ENCODE peak calls at places on chromosomes 13 and 19, in four cellular contexts. One of them, this sample, is unnamed.
A peak's percentile ranks its signal among the peaks of the same experiment; 100 is the strongest.

GRCh38 chr13:113458218-113459065 is 5.2 kb upstream of the ADPRHL1 start:
- DNase-seq in tibial nerve: no peak
- DNase-seq in heart right ventricle: peak; percentile 43
- DNase-seq in cardiac muscle cell: peak; percentile 18
- DNase-seq in this sample: no peak

GRCh38 chr19:45677351-45678230 is 9.6 kb downstream of the GIPR start:
- DNase-seq in tibial nerve: peak; percentile 36
- DNase-seq in heart right ventricle: peak; percentile 54
- DNase-seq in cardiac muscle cell: peak; percentile 93
- DNase-seq in this sample: no peak

GRCh38 chr13:101624210-101624922 is 171.9 kb downstream of the ITGBL1 start:
- DNase-seq in tibial nerve: no peak
- DNase-seq in heart right ventricle: peak; percentile 7
- DNase-seq in cardiac muscle cell: no peak
- DNase-seq in this sample: no peak

GRCh38 chr13:74221752-74222151 is 87.5 kb upstream of the KLF12 start:
- DNase-seq in tibial nerve: no peak
- DNase-seq in heart right ventricle: no peak
- DNase-seq in cardiac muscle cell: no peak
- DNase-seq in this sample: no peak

GRCh38 chr13:75656590-75656989 is 20.5 kb downstream of the LMO7 start:
- DNase-seq in tibial nerve: no peak
- DNase-seq in heart right ventricle: no peak
- DNase-seq in cardiac muscle cell: peak; percentile 31
- DNase-seq in this sample: no peak

GRCh38 chr13:60165391-60166099 is 1.8 kb upstream of the DIAPH3 start:
- DNase-seq in tibial nerve: no peak
- DNase-seq in heart right ventricle: no peak
- DNase-seq in cardiac muscle cell: peak; percentile 85
- DNase-seq in this sample: no peak

GRCh38 chr19:45578861-45579260 is 5.7 kb downstream of the OPA3 start:
- DNase-seq in tibial nerve: no peak
- DNase-seq in heart right ventricle: no peak
- DNase-seq in cardiac muscle cell: no peak
- DNase-seq in this sample: no peak

GRCh38 chr13:76741624-76742023 is 144.6 kb downstream of the KCTD12 start:
- DNase-seq in tibial nerve: no peak
- DNase-seq in heart right ventricle: no peak
- DNase-seq in cardiac muscle cell: no peak
- DNase-seq in this sample: no peak

GRCh38 chr19:1969176-1970002 is 28.4 kb downstream of the CSNK1G2 start:
- DNase-seq in tibial nerve: no peak
- DNase-seq in heart right ventricle: no peak
- DNase-seq in cardiac muscle cell: no peak
- DNase-seq in this sample: no peak

GRCh38 chr19:29324717-29325116 is 111.8 kb upstream of the UQCRFS1 start:
- DNase-seq in tibial nerve: no peak
- DNase-seq in heart right ventricle: no peak
- DNase-seq in cardiac muscle cell: no peak
- DNase-seq in this sample: no peak

GRCh38 chr19:14369399-14370168 is 11.7 kb upstream of the ADGRE5 start:
- DNase-seq in tibial nerve: no peak
- DNase-seq in heart right ventricle: peak; percentile 50
- DNase-seq in cardiac muscle cell: peak; percentile 63
- DNase-seq in this sample: peak; percentile 90
- H3K4me3 ChIP-seq in tibial nerve: peak overlapping the region; percentile 4
- H3K4me3 ChIP-seq in heart right ventricle: peak overlapping the region; percentile 36
- H3K4me3 ChIP-seq in cardiac muscle cell: no peak overlapping the region
- H3K4me3 ChIP-seq in this sample: peak overlapping the region; percentile 21

GRCh38 chr19:32453736-32454135 is 48.2 kb downstream of the DPY19L3 start:
- DNase-seq in tibial nerve: no peak
- DNase-seq in heart right ventricle: no peak
- DNase-seq in cardiac muscle cell: peak; percentile 8
- DNase-seq in this sample: no peak
- H3K36me3 ChIP-seq in tibial nerve: peaks cover 52% of the 10 kb centered on the region
- H3K36me3 ChIP-seq in heart right ventricle: no peaks in the 10 kb centered on the region
- H3K36me3 ChIP-seq in cardiac muscle cell: peaks cover 39% of the 10 kb centered on the region
- H3K36me3 ChIP-seq in this sample: peaks cover 4% of the 10 kb centered on the region

DNA sequence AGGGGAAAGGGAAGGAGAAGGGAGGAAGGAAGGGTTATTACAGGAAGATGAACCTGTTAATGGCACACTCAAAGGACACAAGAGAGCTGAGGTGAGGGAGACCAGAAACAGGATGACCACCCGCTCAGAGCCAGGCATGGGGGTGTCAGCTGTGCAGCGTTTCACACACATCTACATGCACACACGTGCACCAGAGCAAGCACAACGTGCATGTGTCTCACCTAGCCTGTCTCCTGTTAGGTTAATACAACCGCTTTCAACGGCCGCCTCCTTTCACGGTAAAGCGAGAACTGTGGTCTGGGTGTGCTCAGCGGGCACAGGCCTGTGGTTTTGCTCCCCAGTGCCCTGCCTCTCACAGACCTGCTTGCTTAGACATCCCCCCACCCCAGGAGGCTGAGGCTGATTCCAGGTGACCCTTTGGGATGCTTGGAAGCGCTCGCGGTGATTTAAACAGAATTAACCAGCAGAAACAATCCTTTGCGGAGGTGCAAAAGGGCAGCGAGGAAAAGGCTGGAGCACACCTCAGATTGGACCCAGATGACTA is 27.4 kb downstream of the IRS2 start:
- DNase-seq in tibial nerve: no peak
- DNase-seq in heart right ventricle: no peak
- DNase-seq in cardiac muscle cell: no peak
- DNase-seq in this sample: no peak
- H3K4me1 ChIP-seq in tibial nerve: peaks cover 17% of the 10 kb centered on the region
- H3K4me1 ChIP-seq in heart right ventricle: peaks cover 3% of the 10 kb centered on the region
- H3K4me1 ChIP-seq in cardiac muscle cell: no peaks in the 10 kb centered on the region
- H3K4me1 ChIP-seq in this sample: no peaks in the 10 kb centered on the region

DNA sequence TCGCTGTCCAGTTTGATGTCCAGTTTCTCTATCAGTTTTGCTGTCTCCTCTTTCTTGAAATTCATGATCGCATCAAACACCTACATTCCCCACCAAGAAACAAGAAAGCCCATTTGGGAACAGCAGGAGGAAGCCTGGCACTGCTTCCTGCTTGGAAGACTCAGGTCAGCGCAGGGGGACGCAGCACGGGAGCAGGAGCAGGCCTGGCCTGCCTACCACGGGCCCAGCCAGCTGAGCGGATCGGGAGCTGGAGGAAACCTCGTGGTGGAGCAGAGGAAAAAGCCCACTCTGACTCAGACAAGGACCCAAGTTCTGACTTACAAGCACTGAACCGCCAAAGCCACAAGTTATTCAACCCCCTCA is 3.9 kb downstream of the EEF2 start:
- DNase-seq in tibial nerve: no peak
- DNase-seq in heart right ventricle: no peak
- DNase-seq in cardiac muscle cell: no peak
- DNase-seq in this sample: no peak
- H3K4me3 ChIP-seq in tibial nerve: no peak overlapping the region
- H3K4me3 ChIP-seq in heart right ventricle: no peak overlapping the region
- H3K4me3 ChIP-seq in cardiac muscle cell: no peak overlapping the region
- H3K4me3 ChIP-seq in this sample: no peak overlapping the region

DNA sequence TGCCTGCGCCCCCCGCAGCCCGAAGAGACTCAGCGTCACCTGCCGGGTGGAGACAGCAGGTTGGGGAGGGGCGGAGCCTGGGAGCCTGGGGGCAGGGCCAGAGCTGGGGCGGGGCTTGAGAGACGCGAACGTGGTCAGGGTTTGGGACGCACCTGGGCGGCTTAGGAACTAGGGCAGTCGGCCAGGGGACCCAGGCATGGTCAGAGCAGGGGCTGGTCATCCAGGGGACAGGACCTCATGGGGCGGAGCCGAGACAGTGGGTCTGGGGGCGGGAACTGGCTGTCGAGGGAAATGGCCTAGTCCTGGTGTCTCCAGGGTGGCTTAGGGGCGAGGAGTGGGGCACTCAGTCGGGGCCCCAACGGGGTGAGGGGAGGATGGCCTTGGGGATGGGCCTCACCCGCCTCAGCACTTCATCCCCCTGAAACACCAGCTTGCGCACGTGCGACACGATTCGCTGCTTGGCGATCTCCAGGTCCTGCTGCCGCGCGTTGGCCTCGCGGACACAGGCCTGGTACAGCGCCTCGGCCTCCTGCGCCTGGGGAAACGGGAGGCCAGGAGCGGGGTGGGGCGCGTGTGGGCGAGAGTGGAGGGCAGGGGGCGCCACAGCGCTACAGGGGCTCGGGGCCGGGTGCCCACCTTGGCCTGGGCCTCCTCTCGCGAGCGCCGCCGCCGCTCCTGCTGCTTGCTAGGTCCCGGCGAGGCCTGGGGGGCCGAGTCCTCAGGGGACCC is 5.8 kb downstream of the GMIP start:
- DNase-seq in tibial nerve: no peak
- DNase-seq in heart right ventricle: no peak
- DNase-seq in cardiac muscle cell: no peak
- DNase-seq in this sample: no peak
- H3K36me3 ChIP-seq in tibial nerve: peaks cover 63% of the 10 kb centered on the region
- H3K36me3 ChIP-seq in heart right ventricle: no peaks in the 10 kb centered on the region
- H3K36me3 ChIP-seq in cardiac muscle cell: peaks cover 5% of the 10 kb centered on the region
- H3K36me3 ChIP-seq in this sample: peaks cover 12% of the 10 kb centered on the region

GRCh38 chr13:111249637-111250360 is 70.6 kb upstream of the TEX29 start:
- DNase-seq in tibial nerve: no peak
- DNase-seq in heart right ventricle: no peak
- DNase-seq in cardiac muscle cell: no peak
- DNase-seq in this sample: no peak

GRCh38 chr13:111251646-111252448 is 68.6 kb upstream of the TEX29 start:
- DNase-seq in tibial nerve: no peak
- DNase-seq in heart right ventricle: no peak
- DNase-seq in cardiac muscle cell: no peak
- DNase-seq in this sample: no peak

GRCh38 chr13:111255228-111255790 is 65.1 kb upstream of the TEX29 start:
- DNase-seq in tibial nerve: no peak
- DNase-seq in heart right ventricle: no peak
- DNase-seq in cardiac muscle cell: no peak
- DNase-seq in this sample: no peak

GRCh38 chr13:111253334-111253872 is 67.0 kb upstream of the TEX29 start:
- DNase-seq in tibial nerve: no peak
- DNase-seq in heart right ventricle: no peak
- DNase-seq in cardiac muscle cell: peak; percentile 15
- DNase-seq in this sample: no peak

DNA sequence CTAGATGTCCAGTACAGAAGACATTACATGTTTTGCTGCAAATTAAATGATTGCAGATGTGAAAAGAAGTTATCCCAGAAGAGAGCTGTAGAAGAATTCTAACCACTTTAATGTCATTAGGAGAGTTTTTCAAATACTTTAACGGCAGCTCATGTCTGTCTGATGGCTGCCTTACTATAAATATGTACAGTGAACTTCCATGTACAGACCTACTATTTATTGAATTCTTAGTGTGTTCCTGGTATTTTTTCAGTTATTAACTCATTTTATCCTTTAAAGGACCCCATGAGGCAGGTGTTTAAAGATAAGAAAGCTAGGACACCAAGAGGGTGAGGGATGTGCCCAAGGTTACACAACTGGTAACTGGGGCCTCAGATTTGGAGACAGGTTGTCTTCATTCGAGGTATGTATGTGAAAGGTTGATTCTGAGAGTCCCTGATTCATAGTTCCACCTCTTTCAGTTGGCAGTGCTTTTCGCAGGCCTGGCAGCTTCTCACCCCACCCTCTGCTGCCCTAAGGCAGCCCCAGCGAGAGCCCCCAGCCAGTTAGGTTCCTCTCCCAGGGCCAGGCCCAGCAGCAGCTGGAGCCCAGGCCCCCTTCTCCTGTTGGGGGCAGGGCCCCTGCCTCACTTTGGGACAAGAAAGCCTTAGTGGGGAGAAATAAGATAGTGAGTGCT is 67.9 kb upstream of the TEX29 start:
- DNase-seq in tibial nerve: no peak
- DNase-seq in heart right ventricle: no peak
- DNase-seq in cardiac muscle cell: no peak
- DNase-seq in this sample: no peak
- H3K4me1 ChIP-seq in tibial nerve: peaks cover 55% of the 10 kb centered on the region
- H3K4me1 ChIP-seq in heart right ventricle: peaks cover 4% of the 10 kb centered on the region
- H3K4me1 ChIP-seq in cardiac muscle cell: peaks cover 44% of the 10 kb centered on the region
- H3K4me1 ChIP-seq in this sample: no peaks in the 10 kb centered on the region

GRCh38 chr19:18428173-18428836 is 9.1 kb downstream of the SSBP4 start:
- DNase-seq in tibial nerve: no peak
- DNase-seq in heart right ventricle: no peak
- DNase-seq in cardiac muscle cell: no peak
- DNase-seq in this sample: no peak
- H3K4me3 ChIP-seq in tibial nerve: peak overlapping the region; percentile 50
- H3K4me3 ChIP-seq in heart right ventricle: no peak overlapping the region
- H3K4me3 ChIP-seq in cardiac muscle cell: peak overlapping the region; percentile 52
- H3K4me3 ChIP-seq in this sample: peak overlapping the region; percentile 35

This sample was measured in ascending aorta.